ENCODE peak calls at places on chromosomes 6 and 20, in seven cellular contexts. G is HFFc6; Y is caudate nucleus; H is mammary epithelial cell; I is stimulated activated CD8-positive, alpha-beta memory T cell treated with anti-CD3 and anti-CD28 coated beads, Interleukin-2, amount 100 ng/mL, for 1 hour; R is activated CD4-positive, alpha-beta T cell treated with anti-CD3 and anti-CD28 coated beads, Interleukin-2, amount 50 U/mL, for 1 hour; Z is lower leg skin. Q is an unnamed sample.

GRCh38 chr6:49980898-49981297 is 11.5 kb upstream of the DEFB113 start:
- DNase-seq in G (no peak), Y (no peak), H (peak; percentile 1), I (no peak), R (no peak), Z (no peak), Q (no peak)

GRCh38 chr6:40948598-40948997 is 90.4 kb downstream of the UNC5CL start:
- DNase-seq in G (peak; percentile 40), Y (no peak), H (peak; percentile 65), I (no peak), R (no peak), Z (no peak), Q (no peak)

GRCh38 chr20:16378122-16378521 is 195.1 kb downstream of the KIF16B start:
- DNase-seq in G (no peak), Y (no peak), H (no peak), I (no peak), R (no peak), Z (no peak), Q (no peak)

GRCh38 chr6:118735320-118735719 is 83.9 kb upstream of the CEP85L start:
- DNase-seq in G (no peak), Y (no peak), H (no peak), I (no peak), R (no peak), Z (no peak), Q (no peak)

GRCh38 chr6:150413768-150414167 is 45.0 kb downstream of the IYD start:
- DNase-seq in G (no peak), Y (no peak), H (no peak), I (no peak), R (no peak), Z (no peak), Q (no peak)

GRCh38 chr20:56440346-56441007 is 27.9 kb upstream of the RTF2 start:
- DNase-seq in G (no peak), Y (no peak), H (no peak), I (peak; percentile 32), R (no peak), Z (peak; percentile 23), Q (no peak)

GRCh38 chr20:58945967-58946631 is 35.0 kb upstream of the NELFCD start:
- DNase-seq in G (no peak), Y (no peak), H (no peak), I (no peak), R (no peak), Z (no peak), Q (no peak)

GRCh38 chr6:131861356-131861755 is 53.5 kb downstream of the ENPP1 start:
- DNase-seq in G (peak; percentile 18), Y (no peak), H (no peak), I (no peak), R (no peak), Z (no peak), Q (no peak)

GRCh38 chr6:82040405-82041221 is 206.9 kb downstream of the IBTK start:
- DNase-seq in G (peak; percentile 52), Y (peak; percentile 9), H (peak; percentile 24), I (no peak), R (no peak), Z (no peak), Q (no peak)

GRCh38 chr6:141359953-141360352 is 772.8 kb upstream of the GJE1 start:
- DNase-seq in G (no peak), Y (no peak), H (no peak), I (no peak), R (no peak), Z (no peak), Q (no peak)

GRCh38 chr20:60921021-60921622 is 330.9 kb upstream of the CDH4 start:
- DNase-seq in G (no peak), Y (no peak), H (peak; percentile 18), I (no peak), R (peak; percentile 13), Z (no peak), Q (no peak)

Q was measured in central memory CD8-positive, alpha-beta T cell.